ENCODE peak calls at places on chromosomes 2 and 18, in seven cellular contexts. One of them, this sample, is unnamed.

GRCh38 chr2:46774499-46775228 is 140.9 kb downstream of the MCFD2 start:
- DNase-seq in H1: no peak
- DNase-seq in mesenchymal stem cell: no peak
- DNase-seq in H9: no peak
- DNase-seq in IMR-90: peak; percentile 72
- DNase-seq in mesendoderm: no peak
- DNase-seq in trophoblast cell: no peak
- DNase-seq in this sample: no peak

GRCh38 chr2:20667531-20668401 is 822 bp downstream of the GDF7 start:
- DNase-seq in H1: peak; percentile 64
- DNase-seq in mesenchymal stem cell: no peak
- DNase-seq in H9: no peak
- DNase-seq in IMR-90: no peak
- DNase-seq in mesendoderm: peak; percentile 44
- DNase-seq in trophoblast cell: no peak
- DNase-seq in this sample: no peak

GRCh38 chr18:79458917-79459803 is 63.4 kb downstream of the NFATC1 start:
- DNase-seq in H1: no peak
- DNase-seq in mesenchymal stem cell: no peak
- DNase-seq in H9: no peak
- DNase-seq in IMR-90: no peak
- DNase-seq in mesendoderm: no peak
- DNase-seq in trophoblast cell: no peak
- DNase-seq in this sample: no peak

GRCh38 chr2:157779794-157780193 is 96.3 kb downstream of the ACVR1 start:
- DNase-seq in H1: no peak
- DNase-seq in mesenchymal stem cell: no peak
- DNase-seq in H9: no peak
- DNase-seq in IMR-90: no peak
- DNase-seq in mesendoderm: no peak
- DNase-seq in trophoblast cell: no peak
- DNase-seq in this sample: no peak

GRCh38 chr2:20501974-20502373 is 55.1 kb downstream of the RHOB start:
- DNase-seq in H1: no peak
- DNase-seq in mesenchymal stem cell: peak; percentile 95
- DNase-seq in H9: no peak
- DNase-seq in IMR-90: peak; percentile 100
- DNase-seq in mesendoderm: no peak
- DNase-seq in trophoblast cell: peak; percentile 66
- DNase-seq in this sample: no peak

GRCh38 chr2:46815121-46815802 is 100.3 kb downstream of the MCFD2 start:
- DNase-seq in H1: peak; percentile 43
- DNase-seq in mesenchymal stem cell: no peak
- DNase-seq in H9: no peak
- DNase-seq in IMR-90: no peak
- DNase-seq in mesendoderm: peak; percentile 42
- DNase-seq in trophoblast cell: peak; percentile 56
- DNase-seq in this sample: no peak

GRCh38 chr2:23512778-23513177 is 127.8 kb downstream of the KLHL29 start:
- DNase-seq in H1: no peak
- DNase-seq in mesenchymal stem cell: no peak
- DNase-seq in H9: no peak
- DNase-seq in IMR-90: no peak
- DNase-seq in mesendoderm: no peak
- DNase-seq in trophoblast cell: no peak
- DNase-seq in this sample: no peak

GRCh38 chr2:216115224-216115582 is 6.1 kb downstream of the XRCC5 start:
- DNase-seq in H1: no peak
- DNase-seq in mesenchymal stem cell: no peak
- DNase-seq in H9: no peak
- DNase-seq in IMR-90: no peak
- DNase-seq in mesendoderm: no peak
- DNase-seq in trophoblast cell: peak; percentile 7
- DNase-seq in this sample: no peak

GRCh38 chr2:45331034-45331786 is 279.9 kb downstream of the SRBD1 start:
- DNase-seq in H1: no peak
- DNase-seq in mesenchymal stem cell: no peak
- DNase-seq in H9: no peak
- DNase-seq in IMR-90: no peak
- DNase-seq in mesendoderm: no peak
- DNase-seq in trophoblast cell: no peak
- DNase-seq in this sample: no peak

GRCh38 chr2:45302011-45302325 is 292.7 kb upstream of the SIX2 start:
- DNase-seq in H1: no peak
- DNase-seq in mesenchymal stem cell: no peak
- DNase-seq in H9: no peak
- DNase-seq in IMR-90: no peak
- DNase-seq in mesendoderm: no peak
- DNase-seq in trophoblast cell: no peak
- DNase-seq in this sample: no peak

GRCh38 chr2:66839551-66840320 is 404.8 kb downstream of the MEIS1 start:
- DNase-seq in H1: no peak
- DNase-seq in mesenchymal stem cell: peak; percentile 99
- DNase-seq in H9: no peak
- DNase-seq in IMR-90: peak; percentile 100
- DNase-seq in mesendoderm: no peak
- DNase-seq in trophoblast cell: peak; percentile 88
- DNase-seq in this sample: no peak

GRCh38 chr2:47783491-47784330 is 766 bp downstream of the MSH6 start:
- DNase-seq in H1: peak; percentile 89
- DNase-seq in mesenchymal stem cell: peak; percentile 76
- DNase-seq in H9: peak; percentile 89
- DNase-seq in IMR-90: peak; percentile 32
- DNase-seq in mesendoderm: peak; percentile 88
- DNase-seq in trophoblast cell: peak; percentile 60
- DNase-seq in this sample: peak; percentile 79

GRCh38 chr2:102792538-102793208 is 30.8 kb downstream of the TMEM182 start:
- DNase-seq in H1: no peak
- DNase-seq in mesenchymal stem cell: no peak
- DNase-seq in H9: no peak
- DNase-seq in IMR-90: no peak
- DNase-seq in mesendoderm: no peak
- DNase-seq in trophoblast cell: no peak
- DNase-seq in this sample: no peak

GRCh38 chr2:201643216-201643651 is at the start of gene TMEM237:
- DNase-seq in H1: peak; percentile 67
- DNase-seq in mesenchymal stem cell: no peak
- DNase-seq in H9: peak; percentile 39
- DNase-seq in IMR-90: peak; percentile 16
- DNase-seq in mesendoderm: peak; percentile 58
- DNase-seq in trophoblast cell: no peak
- DNase-seq in this sample: peak; percentile 26

GRCh38 chr18:9474103-9474982 is 970 bp upstream of the RALBP1 start:
- DNase-seq in H1: peak; percentile 48
- DNase-seq in mesenchymal stem cell: peak; percentile 91
- DNase-seq in H9: peak; percentile 29
- DNase-seq in IMR-90: peak; percentile 73
- DNase-seq in mesendoderm: peak; percentile 19
- DNase-seq in trophoblast cell: no peak
- DNase-seq in this sample: no peak

GRCh38 chr18:32724071-32724696 is 48.6 kb downstream of the KLHL14 start:
- DNase-seq in H1: no peak
- DNase-seq in mesenchymal stem cell: no peak
- DNase-seq in H9: no peak
- DNase-seq in IMR-90: no peak
- DNase-seq in mesendoderm: no peak
- DNase-seq in trophoblast cell: no peak
- DNase-seq in this sample: no peak

GRCh38 chr2:11370377-11371098 is 26.1 kb upstream of the ROCK2 start:
- DNase-seq in H1: no peak
- DNase-seq in mesenchymal stem cell: no peak
- DNase-seq in H9: no peak
- DNase-seq in IMR-90: peak; percentile 43
- DNase-seq in mesendoderm: no peak
- DNase-seq in trophoblast cell: no peak
- DNase-seq in this sample: no peak

GRCh38 chr2:181312515-181312927 is 144.7 kb upstream of the ITGA4 start:
- DNase-seq in H1: no peak
- DNase-seq in mesenchymal stem cell: no peak
- DNase-seq in H9: no peak
- DNase-seq in IMR-90: no peak
- DNase-seq in mesendoderm: no peak
- DNase-seq in trophoblast cell: no peak
- DNase-seq in this sample: no peak

GRCh38 chr2:85457043-85457442 is 38.5 kb downstream of the SH2D6 start:
- DNase-seq in H1: no peak
- DNase-seq in mesenchymal stem cell: no peak
- DNase-seq in H9: no peak
- DNase-seq in IMR-90: no peak
- DNase-seq in mesendoderm: no peak
- DNase-seq in trophoblast cell: no peak
- DNase-seq in this sample: no peak

GRCh38 chr18:49021433-49022129 is 70.8 kb upstream of the SMAD7 start:
- DNase-seq in H1: peak; percentile 89
- DNase-seq in mesenchymal stem cell: peak; percentile 26
- DNase-seq in H9: peak; percentile 95
- DNase-seq in IMR-90: peak; percentile 33
- DNase-seq in mesendoderm: peak; percentile 98
- DNase-seq in trophoblast cell: peak; percentile 81
- DNase-seq in this sample: no peak

DNA sequence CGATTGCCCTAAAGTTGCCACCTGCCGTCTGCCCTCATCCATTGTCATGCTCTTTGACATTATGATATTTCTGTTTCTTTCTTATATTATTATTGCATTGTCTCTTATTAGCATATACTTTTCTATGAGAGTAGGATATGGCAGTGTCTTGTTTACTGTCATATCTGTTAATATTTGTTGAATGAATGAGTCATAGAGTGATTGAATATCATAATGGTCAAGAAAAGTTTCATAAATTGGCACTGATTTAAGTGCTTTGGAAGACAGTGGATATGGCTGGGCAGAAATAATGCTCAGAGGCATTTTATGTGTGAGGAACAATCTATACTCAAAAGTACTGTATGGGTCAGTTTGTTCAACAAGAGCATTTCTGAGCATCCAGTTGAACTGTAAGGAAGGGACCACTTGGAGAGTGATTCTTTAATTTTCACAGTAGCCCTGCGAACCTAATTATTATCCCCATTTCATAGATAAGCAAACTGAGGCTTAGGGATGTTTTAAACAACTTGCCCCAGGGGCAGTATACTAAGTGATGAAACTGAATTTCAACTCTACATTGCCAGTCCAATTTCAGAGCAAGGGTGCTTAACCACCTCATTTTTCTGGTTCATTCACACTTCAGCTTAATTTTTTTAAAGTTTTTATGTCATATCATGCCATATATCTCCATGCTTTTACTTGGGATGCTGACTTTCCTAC is 175.5 kb upstream of the FOSL2 start:
- DNase-seq in H1: no peak
- DNase-seq in mesenchymal stem cell: no peak
- DNase-seq in H9: no peak
- DNase-seq in IMR-90: no peak
- DNase-seq in mesendoderm: no peak
- DNase-seq in trophoblast cell: no peak
- DNase-seq in this sample: no peak
- H4K8ac ChIP-seq in H1: no peak overlapping the region
- H4K8ac ChIP-seq in mesenchymal stem cell: no peak overlapping the region
- H4K8ac ChIP-seq in H9: no peak overlapping the region
- H4K8ac ChIP-seq in IMR-90: no peak overlapping the region
- H4K8ac ChIP-seq in mesendoderm: no peak overlapping the region
- H4K8ac ChIP-seq in trophoblast cell: no peak overlapping the region
- H4K8ac ChIP-seq in this sample: no peak overlapping the region

GRCh38 chr18:62498616-62499262 is 24.1 kb upstream of the ZCCHC2 start:
- DNase-seq in H1: no peak
- DNase-seq in mesenchymal stem cell: no peak
- DNase-seq in H9: no peak
- DNase-seq in IMR-90: no peak
- DNase-seq in mesendoderm: no peak
- DNase-seq in trophoblast cell: no peak
- DNase-seq in this sample: no peak

GRCh38 chr18:62494764-62495163 is 28.1 kb upstream of the ZCCHC2 start:
- DNase-seq in H1: no peak
- DNase-seq in mesenchymal stem cell: no peak
- DNase-seq in H9: no peak
- DNase-seq in IMR-90: no peak
- DNase-seq in mesendoderm: no peak
- DNase-seq in trophoblast cell: no peak
- DNase-seq in this sample: no peak

GRCh38 chr18:62496262-62496661 is 26.6 kb upstream of the ZCCHC2 start:
- DNase-seq in H1: no peak
- DNase-seq in mesenchymal stem cell: no peak
- DNase-seq in H9: no peak
- DNase-seq in IMR-90: no peak
- DNase-seq in mesendoderm: no peak
- DNase-seq in trophoblast cell: no peak
- DNase-seq in this sample: no peak

GRCh38 chr18:62499263-62499650 is 23.6 kb upstream of the ZCCHC2 start:
- DNase-seq in H1: no peak
- DNase-seq in mesenchymal stem cell: no peak
- DNase-seq in H9: no peak
- DNase-seq in IMR-90: no peak
- DNase-seq in mesendoderm: no peak
- DNase-seq in trophoblast cell: no peak
- DNase-seq in this sample: no peak

DNA sequence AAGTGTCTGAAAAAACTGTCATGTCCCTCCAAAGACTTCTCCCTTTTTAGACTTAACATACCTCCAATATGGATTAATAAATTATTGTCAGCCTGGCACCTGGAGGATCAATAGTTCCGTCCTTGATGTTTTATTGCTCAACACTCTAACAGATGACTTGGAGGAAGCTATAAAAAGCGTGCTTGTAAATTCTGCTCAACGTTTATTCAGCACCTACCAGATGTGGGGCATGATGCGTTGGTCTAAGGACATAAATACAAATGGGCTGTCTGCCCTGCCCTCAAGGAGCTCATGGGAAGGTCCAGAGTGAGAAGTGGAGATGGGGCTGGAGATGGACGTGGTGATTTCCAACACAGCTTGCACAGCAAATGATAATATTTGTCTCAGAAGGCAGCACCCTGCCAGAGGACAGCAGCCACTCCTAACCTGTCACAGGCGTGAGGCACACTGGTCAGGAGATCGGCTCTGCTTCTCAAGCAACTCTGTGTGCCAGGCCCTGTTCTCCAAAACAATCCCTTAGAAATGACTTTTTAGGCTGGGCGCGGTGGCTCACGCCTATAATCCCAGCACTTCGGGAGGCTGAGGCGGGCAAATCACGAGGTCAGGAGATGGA is 25.5 kb upstream of the ZCCHC2 start:
- DNase-seq in H1: no peak
- DNase-seq in mesenchymal stem cell: no peak
- DNase-seq in H9: no peak
- DNase-seq in IMR-90: no peak
- DNase-seq in mesendoderm: no peak
- DNase-seq in trophoblast cell: no peak
- DNase-seq in this sample: no peak
- H4K8ac ChIP-seq in H1: no peak overlapping the region
- H4K8ac ChIP-seq in mesenchymal stem cell: no peak overlapping the region
- H4K8ac ChIP-seq in H9: no peak overlapping the region
- H4K8ac ChIP-seq in IMR-90: no peak overlapping the region
- H4K8ac ChIP-seq in mesendoderm: no peak overlapping the region
- H4K8ac ChIP-seq in trophoblast cell: no peak overlapping the region
- H4K8ac ChIP-seq in this sample: no peak overlapping the region

GRCh38 chr2:9736008-9736407 is 105.2 kb upstream of the YWHAQ start:
- DNase-seq in H1: no peak
- DNase-seq in mesenchymal stem cell: no peak
- DNase-seq in H9: no peak
- DNase-seq in IMR-90: no peak
- DNase-seq in mesendoderm: no peak
- DNase-seq in trophoblast cell: no peak
- DNase-seq in this sample: no peak
- H4K8ac ChIP-seq in H1: no peak overlapping the region
- H4K8ac ChIP-seq in mesenchymal stem cell: no peak overlapping the region
- H4K8ac ChIP-seq in H9: no peak overlapping the region
- H4K8ac ChIP-seq in IMR-90: no peak overlapping the region
- H4K8ac ChIP-seq in mesendoderm: no peak overlapping the region
- H4K8ac ChIP-seq in trophoblast cell: no peak overlapping the region
- H4K8ac ChIP-seq in this sample: no peak overlapping the region

GRCh38 chr2:32760628-32761027 is 132.8 kb downstream of the TTC27 start:
- DNase-seq in H1: no peak
- DNase-seq in mesenchymal stem cell: no peak
- DNase-seq in H9: no peak
- DNase-seq in IMR-90: no peak
- DNase-seq in mesendoderm: no peak
- DNase-seq in trophoblast cell: no peak
- DNase-seq in this sample: no peak
- H4K8ac ChIP-seq in H1: no peak overlapping the region
- H4K8ac ChIP-seq in mesenchymal stem cell: no peak overlapping the region
- H4K8ac ChIP-seq in H9: no peak overlapping the region
- H4K8ac ChIP-seq in IMR-90: no peak overlapping the region
- H4K8ac ChIP-seq in mesendoderm: no peak overlapping the region
- H4K8ac ChIP-seq in trophoblast cell: no peak overlapping the region
- H4K8ac ChIP-seq in this sample: no peak overlapping the region